ENCODE peak calls at places on chromosome 3, in four cellular contexts. One of them, this sample, is unnamed.
A peak's percentile ranks its signal among the peaks of the same experiment; 100 is the strongest.

GRCh38 chr3:18098960-18099587 is 326.1 kb downstream of the SATB1 start:
- DNase-seq in AG10803: peak; percentile 83
- DNase-seq in iPS-NIHi11: peak; percentile 30
- DNase-seq in cardiac muscle cell: no peak
- DNase-seq in this sample: no peak

GRCh38 chr3:132135628-132136333 is 101.0 kb upstream of the CPNE4 start:
- DNase-seq in AG10803: peak; percentile 98
- DNase-seq in iPS-NIHi11: peak; percentile 26
- DNase-seq in cardiac muscle cell: no peak
- DNase-seq in this sample: peak; percentile 23

GRCh38 chr3:155676252-155676981 is 68.5 kb downstream of the PLCH1 start:
- DNase-seq in AG10803: peak; percentile 70
- DNase-seq in cardiac muscle cell: peak; percentile 19
- DNase-seq in iPS-NIHi11: no peak
- DNase-seq in this sample: no peak

GRCh38 chr3:64561503-64561810 is 126.3 kb downstream of the ADAMTS9 start:
- DNase-seq in cardiac muscle cell: no peak
- DNase-seq in iPS-NIHi11: no peak
- DNase-seq in AG10803: no peak
- DNase-seq in this sample: no peak

GRCh38 chr3:94184781-94185180 is 121.9 kb downstream of the NSUN3 start:
- DNase-seq in cardiac muscle cell: no peak
- DNase-seq in AG10803: peak; percentile 2
- DNase-seq in iPS-NIHi11: no peak
- DNase-seq in this sample: no peak

GRCh38 chr3:152386208-152386607 is 117.5 kb downstream of the MBNL1 start:
- DNase-seq in iPS-NIHi11: no peak
- DNase-seq in AG10803: no peak
- DNase-seq in cardiac muscle cell: no peak
- DNase-seq in this sample: no peak

GRCh38 chr3:197328198-197328597 is 29.8 kb upstream of the DLG1 start:
- DNase-seq in iPS-NIHi11: no peak
- DNase-seq in cardiac muscle cell: no peak
- DNase-seq in AG10803: no peak
- DNase-seq in this sample: no peak

GRCh38 chr3:179842061-179842460 is 189.2 kb downstream of the USP13 start:
- DNase-seq in iPS-NIHi11: peak; percentile 14
- DNase-seq in cardiac muscle cell: no peak
- DNase-seq in AG10803: no peak
- DNase-seq in this sample: peak; percentile 28

GRCh38 chr3:123068227-123069020 is 1.6 kb downstream of the PDIA5 start:
- DNase-seq in iPS-NIHi11: peak; percentile 56
- DNase-seq in AG10803: no peak
- DNase-seq in cardiac muscle cell: no peak
- DNase-seq in this sample: peak; percentile 83